ENCODE peak calls at places on chromosome 12, in five cellular contexts. E is left lung, U is testis, S is tibial artery, A is lung. M is an unnamed sample.

GRCh38 chr12:119419371-119419770 is 84.8 kb downstream of the CCDC60 start:
- DNase-seq in A (no peak), U (no peak), E (no peak), S (no peak), M (no peak)

GRCh38 chr12:124542021-124542941 is 25.1 kb downstream of the NCOR2 start:
- DNase-seq in S (no peak), U (no peak), A (no peak), E (no peak), M (no peak)

GRCh38 chr12:44422559-44422958 is 453.6 kb downstream of the NELL2 start:
- DNase-seq in U (no peak), S (no peak), E (no peak), A (no peak), M (no peak)

GRCh38 chr12:25648460-25648859 is 95.4 kb upstream of the LMNTD1 start:
- DNase-seq in E (no peak), U (peak), S (no peak), A (peak), M (peak)

GRCh38 chr12:122635471-122635870 is 67.7 kb downstream of the HCAR2 start:
- DNase-seq in A (no peak), S (no peak), U (no peak), E (no peak), M (no peak)

GRCh38 chr12:102063066-102063465 is 1.3 kb upstream of the WASHC3 start:
- DNase-seq in E (no peak), U (peak), A (no peak), S (no peak), M (no peak)

GRCh38 chr12:113755098-113755497 is 211.0 kb downstream of the RBM19 start:
- DNase-seq in A (no peak), E (no peak), U (no peak), S (no peak), M (no peak)

GRCh38 chr12:51475543-51475942 is 50.9 kb downstream of the SLC4A8 start:
- DNase-seq in S (no peak), U (no peak), A (no peak), E (no peak), M (no peak)

GRCh38 chr12:96720363-96720705 is 186.7 kb upstream of the NEDD1 start:
- DNase-seq in A (no peak), S (no peak), E (no peak), U (no peak), M (peak)

DNA sequence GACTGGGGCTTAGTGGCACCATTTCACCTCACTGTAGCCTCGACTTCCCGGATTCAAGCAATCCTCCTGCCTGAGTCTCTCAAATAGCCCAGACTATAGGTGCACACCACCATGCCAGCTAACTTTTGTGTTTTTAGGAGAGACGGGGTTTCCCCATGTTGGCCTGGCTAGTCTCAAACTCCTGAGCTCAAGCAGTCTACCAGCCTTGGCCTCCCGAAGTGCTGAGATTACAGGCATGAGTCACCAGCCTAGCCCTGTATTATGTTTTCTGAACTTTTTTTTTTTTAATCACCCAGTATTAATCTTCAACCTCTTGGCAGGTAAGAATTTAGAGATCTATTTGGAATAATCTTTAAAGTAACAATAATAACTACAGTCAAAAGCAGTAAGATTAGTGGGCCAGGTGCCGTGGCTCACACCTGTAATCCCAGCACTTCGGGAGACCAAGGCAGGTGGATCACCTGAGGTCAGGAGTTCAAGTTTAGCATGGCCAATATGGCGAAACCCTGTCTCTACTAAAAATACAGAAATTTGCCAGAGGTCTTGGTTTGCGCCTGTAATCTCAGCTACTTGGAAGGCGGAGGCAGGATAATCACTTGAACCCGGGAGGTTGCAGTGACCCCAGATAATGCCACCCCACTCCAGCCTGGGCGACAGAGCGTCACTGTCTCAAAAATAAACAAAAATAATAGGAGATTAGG is 8.6 kb downstream of the NANOG start:
- DNase-seq in A (no peak), E (no peak), S (no peak), U (no peak), M (peak)
- H3K27ac ChIP-seq in A (no peak), E (no peak), S (no peak), U (no peak), M (peak)

DNA sequence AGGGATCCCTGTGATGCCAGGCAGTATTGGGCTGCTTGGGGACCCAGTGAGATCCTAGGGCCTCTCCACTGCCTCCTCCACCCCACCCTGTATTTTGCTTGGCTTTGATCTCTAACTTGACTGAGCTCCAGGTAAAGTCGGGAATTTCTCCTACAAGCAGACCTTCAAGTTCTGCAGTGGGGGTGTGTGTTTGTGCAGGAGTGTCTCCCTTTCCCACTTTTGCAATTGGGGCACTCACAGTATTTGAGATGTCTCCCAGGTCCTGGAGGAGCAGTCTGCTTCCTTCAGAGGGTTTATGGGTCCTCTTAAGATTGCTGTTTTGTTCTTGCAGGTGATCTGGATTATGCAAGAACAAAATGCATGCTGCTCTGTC is 68.9 kb downstream of the ALG10B start:
- DNase-seq in A (no peak), U (no peak), S (no peak), E (no peak), M (no peak)
- H3K27ac ChIP-seq in A (no peak), U (no peak), S (no peak), E (no peak), M (no peak)

GRCh38 chr12:46458500-46459106 is 86.0 kb upstream of the SLC38A2 start:
- DNase-seq in E (no peak), U (no peak), A (no peak), S (no peak), M (no peak)
- H3K27ac ChIP-seq in E (no peak), U (no peak), A (no peak), S (peak), M (no peak)

GRCh38 chr12:53984901-53985357 is at the start of gene HOXC10:
- DNase-seq in S (peak), U (peak), E (peak), A (peak), M (peak)
- H3K27ac ChIP-seq in S (peak), U (no peak), E (no peak), A (no peak), M (peak)

GRCh38 chr12:108700833-108701450 is 30.4 kb downstream of the CORO1C start:
- DNase-seq in U (no peak), A (no peak), S (no peak), E (no peak), M (no peak)

GRCh38 chr12:108697905-108698304 is 33.4 kb downstream of the CORO1C start:
- DNase-seq in S (no peak), E (no peak), A (no peak), U (no peak), M (no peak)

GRCh38 chr12:108702534-108702933 is 28.8 kb downstream of the CORO1C start:
- DNase-seq in S (no peak), A (no peak), U (no peak), E (no peak), M (no peak)

GRCh38 chr12:108701779-108702435 is 29.4 kb downstream of the CORO1C start:
- DNase-seq in U (no peak), E (no peak), A (no peak), S (no peak), M (no peak)

GRCh38 chr12:108699955-108700563 is 31.3 kb downstream of the CORO1C start:
- DNase-seq in E (no peak), S (no peak), U (no peak), A (no peak), M (no peak)
- H3K27ac ChIP-seq in E (peak), S (peak), U (no peak), A (peak), M (no peak)

DNA sequence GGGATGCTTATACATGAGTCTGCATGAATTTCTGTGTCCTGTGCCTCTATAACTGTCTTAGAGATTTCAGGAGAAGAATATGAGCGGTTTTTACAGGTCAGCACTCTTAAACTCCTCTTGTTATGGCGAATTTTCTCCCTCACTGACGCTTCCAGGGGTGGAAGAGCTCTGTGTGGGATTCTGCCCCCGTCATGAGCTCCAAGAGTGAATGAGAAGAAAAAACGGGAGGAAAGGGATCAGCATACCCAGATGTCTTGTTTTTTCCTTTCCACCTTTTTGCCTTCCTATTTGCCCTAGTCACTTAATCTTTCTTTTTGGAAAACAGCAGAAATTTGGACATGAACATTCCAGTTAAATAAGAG is 651 bp downstream of the PFKM start:
- DNase-seq in S (no peak), E (no peak), A (no peak), U (no peak), M (no peak)
- H3K27ac ChIP-seq in S (peak), E (peak), A (no peak), U (peak), M (peak)

DNA sequence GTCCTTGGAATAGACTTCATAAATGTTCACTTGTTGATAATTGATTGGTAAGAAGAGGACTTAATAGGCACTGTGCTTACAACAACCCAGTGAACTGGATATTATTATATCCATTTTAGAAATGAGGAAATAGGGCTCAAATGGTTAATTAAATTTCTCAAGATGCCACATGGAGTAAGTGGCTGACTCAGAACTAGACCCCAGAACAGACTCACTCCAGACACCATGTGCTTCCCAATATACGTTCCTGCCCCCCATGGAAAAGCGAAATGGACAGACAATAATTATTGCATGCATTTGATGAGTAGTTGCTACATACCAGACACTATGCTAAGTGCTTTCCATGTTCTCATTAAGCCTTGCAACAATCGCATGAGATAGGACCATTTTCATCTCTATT is 895 bp upstream of the ANKS1B start:
- DNase-seq in S (no peak), U (no peak), E (no peak), A (no peak), M (no peak)
- H3K27ac ChIP-seq in S (peak), U (no peak), E (no peak), A (no peak), M (peak)

GRCh38 chr12:21413369-21414277 is 23.8 kb upstream of the PYROXD1 start:
- DNase-seq in S (no peak), E (no peak), A (no peak), U (no peak), M (no peak)

GRCh38 chr12:21416611-21417121 is 20.8 kb upstream of the PYROXD1 start:
- DNase-seq in E (no peak), A (no peak), S (no peak), U (no peak), M (no peak)

DNA sequence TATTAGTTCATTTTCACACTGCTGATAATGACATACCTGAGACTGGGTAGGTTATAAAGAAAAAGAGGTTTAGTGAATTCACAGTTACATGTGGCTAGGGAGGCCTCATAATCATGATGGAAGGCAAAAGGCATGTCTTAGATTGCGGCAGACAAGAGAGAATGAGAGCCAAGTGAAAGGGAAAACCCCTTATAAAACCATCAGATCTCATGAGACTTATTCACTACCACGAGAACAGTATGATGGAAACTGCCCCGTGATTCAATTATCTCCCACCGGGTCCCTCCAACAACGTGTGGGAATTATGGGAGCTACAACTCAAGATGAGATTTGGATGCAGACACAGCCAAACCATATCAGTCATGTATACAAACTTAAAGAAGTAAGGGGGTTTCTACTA is 19.1 kb upstream of the PYROXD1 start:
- DNase-seq in E (no peak), S (no peak), A (no peak), U (no peak), M (no peak)
- H3K27ac ChIP-seq in E (no peak), S (no peak), A (no peak), U (no peak), M (no peak)

GRCh38 chr12:68440068-68440581 is 108.0 kb upstream of the MDM1 start:
- DNase-seq in E (no peak), U (no peak), S (no peak), A (no peak), M (no peak)
- H3K27ac ChIP-seq in E (no peak), U (no peak), S (no peak), A (no peak), M (no peak)

DNA sequence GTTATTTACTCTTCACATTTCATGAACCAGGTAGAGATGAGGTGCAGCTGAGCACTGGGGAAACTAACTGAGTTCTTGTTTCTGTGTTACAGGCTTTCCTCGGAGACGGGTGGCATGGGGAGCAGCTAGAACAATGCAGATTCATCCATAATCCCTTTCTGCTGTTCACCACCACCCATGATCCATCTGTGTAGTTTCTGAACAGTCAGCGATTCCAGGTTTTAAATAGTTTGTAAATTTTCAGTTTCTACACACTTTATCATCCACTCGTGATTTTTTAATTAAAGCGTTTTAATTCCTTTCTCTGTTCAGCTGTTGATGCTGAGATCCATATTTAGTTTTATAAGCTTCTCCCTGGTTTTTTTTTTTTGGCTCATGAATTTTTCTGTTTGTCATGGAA is 19.9 kb downstream of the MAP3K12 start:
- DNase-seq in U (no peak), E (no peak), A (no peak), S (no peak), M (no peak)
- H3K27ac ChIP-seq in U (no peak), E (no peak), A (no peak), S (peak), M (no peak)

M was measured in adrenal gland.